ENCODE peak calls at places on chromosomes 3 and 15, in eight cellular contexts. T is psoas muscle; X is H9; Z is Jurkat, Clone E6-1; B is stimulated activated CD4-positive, alpha-beta T cell treated with anti-CD3 and anti-CD28 coated beads, TNF-alpha, amount 100 ng/mL, for 48 hours; K is RPMI7951; G is nephron progenitor cell; O is CD4-positive, alpha-beta T cell. D is an unnamed sample.
A peak's percentile ranks its signal among the peaks of the same experiment; 100 is the strongest.

GRCh38 chr3:69143605-69144004 is 21.2 kb upstream of the LMOD3 start:
- DNase-seq in T (no peak), X (no peak), Z (no peak), B (no peak), K (peak; percentile 16), G (no peak), O (no peak), D (no peak)

GRCh38 chr3:52328536-52329080 is 12.5 kb downstream of the DNAH1 start:
- DNase-seq in T (no peak), X (no peak), Z (no peak), B (no peak), K (no peak), G (no peak), O (no peak), D (peak; percentile 31)

GRCh38 chr3:187669675-187670504 is at the start of gene SST:
- DNase-seq in T (peak; percentile 59), X (peak; percentile 86), Z (peak; percentile 11), B (no peak), K (peak; percentile 36), G (peak; percentile 89), O (no peak), D (peak; percentile 46)

GRCh38 chr3:44989141-44989540 is 13.1 kb downstream of the EXOSC7 start:
- DNase-seq in T (no peak), X (no peak), Z (no peak), B (no peak), K (no peak), G (no peak), O (no peak), D (no peak)

GRCh38 chr3:196941846-196942225 is 492 bp downstream of the NCBP2 start:
- DNase-seq in T (no peak), X (no peak), Z (peak; percentile 23), B (peak; percentile 55), K (peak; percentile 58), G (peak; percentile 68), O (peak; percentile 25), D (peak; percentile 59)

GRCh38 chr3:76387000-76387399 is 601.7 kb upstream of the ZNF717 start:
- DNase-seq in T (no peak), X (no peak), Z (no peak), B (no peak), K (no peak), G (no peak), O (no peak), D (no peak)

GRCh38 chr3:154615451-154615850 is 185.5 kb upstream of the GPR149 start:
- DNase-seq in T (no peak), X (no peak), Z (no peak), B (no peak), K (no peak), G (no peak), O (no peak), D (no peak)

GRCh38 chr3:24522155-24522579 is 27.5 kb upstream of the THRB start:
- DNase-seq in T (peak; percentile 55), X (peak; percentile 39), Z (no peak), B (no peak), K (no peak), G (peak; percentile 43), O (no peak), D (no peak)

GRCh38 chr3:175392653-175393052 is 533.5 kb downstream of the NAALADL2 start:
- DNase-seq in T (no peak), X (no peak), Z (no peak), B (no peak), K (no peak), G (no peak), O (no peak), D (no peak)

GRCh38 chr3:86934851-86935250 is 56.1 kb downstream of the VGLL3 start:
- DNase-seq in T (no peak), X (no peak), Z (no peak), B (no peak), K (no peak), G (no peak), O (no peak), D (no peak)

GRCh38 chr3:156469456-156469855 is 85.5 kb downstream of the SSR3 start:
- DNase-seq in T (no peak), X (no peak), Z (no peak), B (no peak), K (no peak), G (no peak), O (no peak), D (no peak)

GRCh38 chr15:50049871-50050270 is 69.2 kb downstream of the ATP8B4 start:
- DNase-seq in T (no peak), X (no peak), Z (no peak), B (no peak), K (peak; percentile 16), G (no peak), O (no peak), D (no peak)

GRCh38 chr3:183244219-183244618 is 8.8 kb upstream of the B3GNT5 start:
- DNase-seq in T (peak; percentile 59), X (no peak), Z (no peak), B (no peak), K (peak; percentile 87), G (no peak), O (no peak), D (peak; percentile 65)

GRCh38 chr3:183006396-183007002 is 26.2 kb upstream of the DCUN1D1 start:
- DNase-seq in T (no peak), X (peak; percentile 46), Z (no peak), B (no peak), K (no peak), G (no peak), O (no peak), D (no peak)

GRCh38 chr3:102024270-102024904 is 175.1 kb downstream of the NFKBIZ start:
- DNase-seq in T (no peak), X (no peak), Z (no peak), B (no peak), K (no peak), G (no peak), O (no peak), D (no peak)

GRCh38 chr3:62073038-62073437 is 300.3 kb downstream of the FEZF2 start:
- DNase-seq in T (no peak), X (no peak), Z (no peak), B (no peak), K (no peak), G (no peak), O (no peak), D (no peak)

GRCh38 chr3:8492744-8493511 is 8.7 kb upstream of the LMCD1 start:
- DNase-seq in T (no peak), X (no peak), Z (no peak), B (no peak), K (peak; percentile 91), G (no peak), O (no peak), D (no peak)

GRCh38 chr3:60086811-60087210 is 1037.0 kb upstream of the CFAP20DC start:
- DNase-seq in T (no peak), X (no peak), Z (no peak), B (peak; percentile 36), K (peak; percentile 87), G (no peak), O (no peak), D (no peak)

GRCh38 chr15:92197761-92198160 is 195.9 kb upstream of the ST8SIA2 start:
- DNase-seq in T (no peak), X (no peak), Z (no peak), B (no peak), K (peak; percentile 24), G (no peak), O (no peak), D (no peak)

GRCh38 chr15:46543626-46544025 is 908.8 kb downstream of the SQOR start:
- DNase-seq in T (no peak), X (no peak), Z (no peak), B (no peak), K (no peak), G (peak; percentile 50), O (no peak), D (no peak)

GRCh38 chr3:129558772-129559564 is 16.0 kb downstream of the H1-8 start:
- DNase-seq in T (peak; percentile 61), X (no peak), Z (no peak), B (no peak), K (peak; percentile 97), G (no peak), O (no peak), D (no peak)

GRCh38 chr3:75329713-75330112 is 334.4 kb upstream of the FRG2C start:
- DNase-seq in T (no peak), X (no peak), Z (no peak), B (no peak), K (no peak), G (peak; percentile 20), O (no peak), D (no peak)

GRCh38 chr3:115766587-115767492 is 143.5 kb downstream of the GAP43 start:
- DNase-seq in T (no peak), X (no peak), Z (no peak), B (no peak), K (peak; percentile 45), G (no peak), O (no peak), D (no peak)

GRCh38 chr3:182393830-182394367 is 399.4 kb upstream of the ATP11B start:
- DNase-seq in T (no peak), X (no peak), Z (no peak), B (no peak), K (no peak), G (no peak), O (no peak), D (no peak)

GRCh38 chr15:80915462-80915861 is 74.2 kb downstream of the MESD start:
- DNase-seq in T (no peak), X (peak; percentile 77), Z (no peak), B (no peak), K (no peak), G (no peak), O (no peak), D (no peak)

GRCh38 chr15:63729115-63729884 is 104.4 kb downstream of the HERC1 start:
- DNase-seq in T (no peak), X (no peak), Z (no peak), B (peak; percentile 10), K (no peak), G (no peak), O (no peak), D (no peak)

GRCh38 chr15:31387483-31388118 is 61.0 kb downstream of the KLF13 start:
- DNase-seq in T (peak; percentile 90), X (no peak), Z (peak; percentile 64), B (no peak), K (peak; percentile 71), G (no peak), O (no peak), D (peak; percentile 80)

GRCh38 chr3:114223146-114223545 is 14.2 kb downstream of the ZNF80 start:
- DNase-seq in T (no peak), X (no peak), Z (no peak), B (no peak), K (no peak), G (no peak), O (no peak), D (no peak)

GRCh38 chr3:19735111-19735510 is 198.9 kb downstream of the EFHB start:
- DNase-seq in T (no peak), X (no peak), Z (no peak), B (no peak), K (no peak), G (no peak), O (no peak), D (no peak)

GRCh38 chr15:53074221-53074620 is 284.1 kb upstream of the ONECUT1 start:
- DNase-seq in T (no peak), X (no peak), Z (no peak), B (no peak), K (no peak), G (no peak), O (no peak), D (no peak)

D was measured in Right ventricle myocardium superior.